ENCODE peak calls at places on chromosomes 11 and 22, in four cellular contexts. T, Y, H and A are unnamed samples.

GRCh38 chr22:24697671-24698082 is 76.8 kb downstream of the PIWIL3 start:
- DNase-seq in T (no peak), Y (peak; percentile 79), H (no peak), A (no peak)

GRCh38 chr22:38973289-38974169 is 8.6 kb upstream of the APOBEC3B start:
- DNase-seq in T (peak; percentile 25), Y (peak; percentile 53), H (no peak), A (peak; percentile 26)

GRCh38 chr22:25754527-25755202 is 12.7 kb downstream of the MYO18B start:
- DNase-seq in T (peak; percentile 82), Y (no peak), H (no peak), A (no peak)

GRCh38 chr11:34825670-34826383 is 90.4 kb downstream of the APIP start:
- DNase-seq in T (no peak), Y (peak; percentile 84), H (no peak), A (no peak)

GRCh38 chr11:74278721-74279148 is 32.7 kb downstream of the P4HA3 start:
- DNase-seq in T (peak; percentile 100), Y (no peak), H (no peak), A (peak; percentile 92)

GRCh38 chr11:130606781-130607511 is 158.5 kb downstream of the ADAMTS15 start:
- DNase-seq in T (no peak), Y (no peak), H (peak; percentile 19), A (peak; percentile 71)

GRCh38 chr22:41919357-41920224 is 4.7 kb upstream of the SHISA8 start:
- DNase-seq in T (no peak), Y (peak; percentile 84), H (no peak), A (no peak)

GRCh38 chr11:8019671-8020597 is 32.8 kb downstream of the EIF3F start:
- DNase-seq in T (peak; percentile 15), Y (peak; percentile 15), H (peak; percentile 36), A (no peak)

GRCh38 chr22:17077255-17077654 is 7.5 kb upstream of the IL17RA start:
- DNase-seq in T (peak; percentile 82), Y (no peak), H (no peak), A (no peak)

GRCh38 chr11:27700351-27701261 is at the start of gene BDNF:
- DNase-seq in T (peak; percentile 73), Y (no peak), H (no peak), A (no peak)

GRCh38 chr11:86592047-86592564 is 80.3 kb downstream of the ME3 start:
- DNase-seq in T (peak; percentile 77), Y (no peak), H (no peak), A (no peak)

GRCh38 chr11:86955674-86956522 is 703 bp upstream of the FZD4 start:
- DNase-seq in T (peak; percentile 90), Y (peak; percentile 79), H (peak; percentile 30), A (no peak)

GRCh38 chr22:50700387-50701075 is 27.9 kb downstream of the SHANK3 start:
- DNase-seq in T (no peak), Y (no peak), H (no peak), A (no peak)

GRCh38 chr11:73929388-73929787 is 21.4 kb upstream of the DNAJB13 start:
- DNase-seq in T (no peak), Y (no peak), H (no peak), A (no peak)

GRCh38 chr11:20016526-20016925 is 143.7 kb downstream of the DBX1 start:
- DNase-seq in T (no peak), Y (no peak), H (no peak), A (no peak)

GRCh38 chr11:31815743-31816466 is 4.8 kb upstream of the PAX6 start:
- DNase-seq in T (no peak), Y (no peak), H (no peak), A (no peak)

GRCh38 chr22:49659281-49659923 is 168.3 kb downstream of the BRD1 start:
- DNase-seq in T (no peak), Y (no peak), H (no peak), A (no peak)

GRCh38 chr22:43186272-43187170 is at the start of gene TTLL12:
- DNase-seq in T (peak; percentile 51), Y (no peak), H (no peak), A (no peak)

GRCh38 chr22:48667289-48667688 is 1160.4 kb downstream of the BRD1 start:
- DNase-seq in T (no peak), Y (no peak), H (no peak), A (no peak)

GRCh38 chr11:112266410-112266778 is 5.7 kb upstream of the PLET1 start:
- DNase-seq in T (no peak), Y (no peak), H (no peak), A (no peak)

GRCh38 chr11:28757725-28758515 is 649.7 kb downstream of the METTL15 start:
- DNase-seq in T (peak; percentile 94), Y (no peak), H (no peak), A (no peak)

GRCh38 chr11:58923300-58923788 is 15.9 kb upstream of the GLYATL1 start:
- DNase-seq in T (peak; percentile 40), Y (peak; percentile 55), H (no peak), A (no peak)

GRCh38 chr22:49930128-49930527 is 11.7 kb downstream of the CRELD2 start:
- DNase-seq in T (no peak), Y (no peak), H (no peak), A (no peak)

GRCh38 chr11:35478411-35479139 is 46.8 kb downstream of the PAMR1 start:
- DNase-seq in T (no peak), Y (no peak), H (no peak), A (no peak)

GRCh38 chr22:36606114-36606513 is 77.1 kb upstream of the EIF3D start:
- DNase-seq in T (no peak), Y (no peak), H (no peak), A (no peak)

GRCh38 chr11:128904303-128904871 is 13.2 kb downstream of the KCNJ5 start:
- DNase-seq in T (no peak), Y (no peak), H (no peak), A (no peak)

GRCh38 chr11:122229078-122229477 is 113.1 kb upstream of the BLID start:
- DNase-seq in T (no peak), Y (no peak), H (no peak), A (no peak)

GRCh38 chr11:131392528-131393255 is 22.3 kb downstream of the NTM start:
- DNase-seq in T (no peak), Y (no peak), H (no peak), A (no peak)

GRCh38 chr11:85647604-85648299 is at the start of gene TMEM126A:
- DNase-seq in T (peak; percentile 86), Y (peak; percentile 93), H (peak; percentile 70), A (peak; percentile 55)

GRCh38 chr11:9601041-9601875 is 27.8 kb downstream of the WEE1 start:
- DNase-seq in T (peak; percentile 93), Y (peak; percentile 35), H (no peak), A (no peak)

GRCh38 chr11:77593883-77594282 is 4.1 kb downstream of the AQP11 start:
- DNase-seq in T (no peak), Y (no peak), H (no peak), A (no peak)

GRCh38 chr11:47259178-47259977 is 1.6 kb downstream of the NR1H3 start:
- DNase-seq in T (no peak), Y (peak; percentile 69), H (no peak), A (no peak)

GRCh38 chr22:23098718-23099524 is 28.6 kb downstream of the GNAZ start:
- DNase-seq in T (no peak), Y (peak; percentile 32), H (no peak), A (no peak)

GRCh38 chr11:75490221-75491181 is 35.2 kb downstream of the GDPD5 start:
- DNase-seq in T (peak; percentile 23), Y (no peak), H (no peak), A (no peak)

GRCh38 chr22:17893900-17894299 is 119.6 kb upstream of the BID start:
- DNase-seq in T (no peak), Y (peak; percentile 78), H (no peak), A (no peak)

GRCh38 chr11:76670475-76671235 is at the start of gene LRRC32:
- DNase-seq in T (peak; percentile 27), Y (peak; percentile 67), H (no peak), A (no peak)